ENCODE peak calls at places on chromosomes 7 and 10, in six cellular contexts. One of them, this sample, is unnamed. For H3K27me3, the result is how much of the 10 kb centered on the place peaks cover.

GRCh38 chr7:78435355-78435754 is 636.8 kb downstream of the PHTF2 start:
- DNase-seq in tibial artery: peak
- DNase-seq in CD4-positive, alpha-beta T cell: no peak
- DNase-seq in trophoblast cell: no peak
- DNase-seq in pancreas: no peak
- DNase-seq in Karpas-422: no peak
- DNase-seq in this sample: no peak

GRCh38 chr10:69864321-69864720 is 62.6 kb downstream of the COL13A1 start:
- DNase-seq in trophoblast cell: no peak
- DNase-seq in CD4-positive, alpha-beta T cell: no peak
- DNase-seq in pancreas: no peak
- DNase-seq in Karpas-422: no peak
- DNase-seq in tibial artery: no peak
- DNase-seq in this sample: no peak

GRCh38 chr10:44065788-44066075 is 319.2 kb downstream of the CXCL12 start:
- DNase-seq in Karpas-422: no peak
- DNase-seq in trophoblast cell: no peak
- DNase-seq in tibial artery: no peak
- DNase-seq in pancreas: no peak
- DNase-seq in CD4-positive, alpha-beta T cell: no peak
- DNase-seq in this sample: no peak

GRCh38 chr10:3777876-3778707 is 6.9 kb downstream of the KLF6 start:
- DNase-seq in tibial artery: no peak
- DNase-seq in trophoblast cell: peak
- DNase-seq in pancreas: no peak
- DNase-seq in CD4-positive, alpha-beta T cell: no peak
- DNase-seq in Karpas-422: no peak
- DNase-seq in this sample: no peak

GRCh38 chr7:157000047-157000726 is 10.3 kb downstream of the MNX1 start:
- DNase-seq in tibial artery: peak
- DNase-seq in Karpas-422: no peak
- DNase-seq in CD4-positive, alpha-beta T cell: no peak
- DNase-seq in pancreas: no peak
- DNase-seq in trophoblast cell: peak
- DNase-seq in this sample: peak

GRCh38 chr7:106772655-106773108 is 92.4 kb upstream of the PIK3CG start:
- DNase-seq in tibial artery: no peak
- DNase-seq in pancreas: no peak
- DNase-seq in Karpas-422: no peak
- DNase-seq in trophoblast cell: peak
- DNase-seq in CD4-positive, alpha-beta T cell: no peak
- DNase-seq in this sample: no peak

GRCh38 chr10:94489107-94489506 is 56.5 kb upstream of the HELLS start:
- DNase-seq in tibial artery: no peak
- DNase-seq in CD4-positive, alpha-beta T cell: no peak
- DNase-seq in pancreas: no peak
- DNase-seq in trophoblast cell: no peak
- DNase-seq in Karpas-422: no peak
- DNase-seq in this sample: no peak

GRCh38 chr7:48832303-48832845 is 92.0 kb upstream of the CDC14C start:
- DNase-seq in trophoblast cell: no peak
- DNase-seq in Karpas-422: no peak
- DNase-seq in pancreas: no peak
- DNase-seq in CD4-positive, alpha-beta T cell: no peak
- DNase-seq in tibial artery: no peak
- DNase-seq in this sample: no peak

GRCh38 chr10:103504181-103504783 is 10.8 kb downstream of the NEURL1 start:
- DNase-seq in CD4-positive, alpha-beta T cell: no peak
- DNase-seq in Karpas-422: no peak
- DNase-seq in tibial artery: no peak
- DNase-seq in pancreas: peak
- DNase-seq in trophoblast cell: peak
- DNase-seq in this sample: no peak

GRCh38 chr7:125605241-125605640 is 675.6 kb upstream of the POT1 start:
- DNase-seq in Karpas-422: no peak
- DNase-seq in tibial artery: no peak
- DNase-seq in pancreas: no peak
- DNase-seq in trophoblast cell: no peak
- DNase-seq in CD4-positive, alpha-beta T cell: no peak
- DNase-seq in this sample: no peak

GRCh38 chr7:157404845-157405481 is 68.2 kb downstream of the DNAJB6 start:
- DNase-seq in pancreas: no peak
- DNase-seq in tibial artery: no peak
- DNase-seq in Karpas-422: no peak
- DNase-seq in CD4-positive, alpha-beta T cell: no peak
- DNase-seq in trophoblast cell: peak
- DNase-seq in this sample: no peak

GRCh38 chr10:36634916-36635315 is 490.5 kb upstream of the ANKRD30A start:
- DNase-seq in pancreas: no peak
- DNase-seq in trophoblast cell: no peak
- DNase-seq in Karpas-422: no peak
- DNase-seq in CD4-positive, alpha-beta T cell: no peak
- DNase-seq in tibial artery: no peak
- DNase-seq in this sample: no peak

GRCh38 chr10:93062499-93063216 is 2.1 kb downstream of the CYP26C1 start:
- DNase-seq in trophoblast cell: peak
- DNase-seq in Karpas-422: no peak
- DNase-seq in tibial artery: no peak
- DNase-seq in pancreas: no peak
- DNase-seq in CD4-positive, alpha-beta T cell: no peak
- DNase-seq in this sample: no peak

GRCh38 chr10:132643709-132644543 is 106.3 kb downstream of the INPP5A start:
- DNase-seq in pancreas: no peak
- DNase-seq in trophoblast cell: no peak
- DNase-seq in tibial artery: peak
- DNase-seq in CD4-positive, alpha-beta T cell: no peak
- DNase-seq in Karpas-422: no peak
- DNase-seq in this sample: no peak

GRCh38 chr10:70997236-70997635 is 108.9 kb upstream of the PCBD1 start:
- DNase-seq in Karpas-422: no peak
- DNase-seq in pancreas: no peak
- DNase-seq in CD4-positive, alpha-beta T cell: no peak
- DNase-seq in tibial artery: no peak
- DNase-seq in trophoblast cell: no peak
- DNase-seq in this sample: no peak

GRCh38 chr7:16531682-16532081 is 5.1 kb downstream of the LRRC72 start:
- DNase-seq in trophoblast cell: no peak
- DNase-seq in CD4-positive, alpha-beta T cell: no peak
- DNase-seq in pancreas: no peak
- DNase-seq in tibial artery: no peak
- DNase-seq in Karpas-422: no peak
- DNase-seq in this sample: no peak

GRCh38 chr10:77085344-77085743 is 552.3 kb downstream of the KCNMA1 start:
- DNase-seq in Karpas-422: no peak
- DNase-seq in pancreas: no peak
- DNase-seq in trophoblast cell: no peak
- DNase-seq in CD4-positive, alpha-beta T cell: no peak
- DNase-seq in tibial artery: no peak
- DNase-seq in this sample: no peak

GRCh38 chr7:108503112-108504026 is 22.6 kb downstream of the PNPLA8 start:
- DNase-seq in tibial artery: no peak
- DNase-seq in CD4-positive, alpha-beta T cell: no peak
- DNase-seq in pancreas: no peak
- DNase-seq in trophoblast cell: no peak
- DNase-seq in Karpas-422: peak
- DNase-seq in this sample: no peak

GRCh38 chr7:50264908-50265307 is 39.6 kb upstream of the IKZF1 start:
- DNase-seq in CD4-positive, alpha-beta T cell: no peak
- DNase-seq in tibial artery: no peak
- DNase-seq in trophoblast cell: peak
- DNase-seq in pancreas: no peak
- DNase-seq in Karpas-422: no peak
- DNase-seq in this sample: no peak

GRCh38 chr10:95880704-95881103 is 27.1 kb upstream of the CC2D2B start:
- DNase-seq in Karpas-422: no peak
- DNase-seq in trophoblast cell: no peak
- DNase-seq in pancreas: no peak
- DNase-seq in CD4-positive, alpha-beta T cell: no peak
- DNase-seq in tibial artery: no peak
- DNase-seq in this sample: no peak

GRCh38 chr7:128164955-128165670 is 76.0 kb upstream of the LEP start:
- DNase-seq in trophoblast cell: no peak
- DNase-seq in CD4-positive, alpha-beta T cell: no peak
- DNase-seq in tibial artery: no peak
- DNase-seq in Karpas-422: no peak
- DNase-seq in pancreas: no peak
- DNase-seq in this sample: no peak

GRCh38 chr7:128165927-128166420 is 75.1 kb upstream of the LEP start:
- DNase-seq in pancreas: no peak
- DNase-seq in tibial artery: no peak
- DNase-seq in trophoblast cell: no peak
- DNase-seq in Karpas-422: no peak
- DNase-seq in CD4-positive, alpha-beta T cell: no peak
- DNase-seq in this sample: no peak

GRCh38 chr7:128167791-128168666 is 73.0 kb upstream of the LEP start:
- DNase-seq in Karpas-422: no peak
- DNase-seq in pancreas: peak
- DNase-seq in trophoblast cell: no peak
- DNase-seq in tibial artery: peak
- DNase-seq in CD4-positive, alpha-beta T cell: no peak
- DNase-seq in this sample: no peak

GRCh38 chr7:128167316-128167691 is 73.8 kb upstream of the LEP start:
- DNase-seq in trophoblast cell: peak
- DNase-seq in pancreas: peak
- DNase-seq in CD4-positive, alpha-beta T cell: no peak
- DNase-seq in Karpas-422: no peak
- DNase-seq in tibial artery: peak
- DNase-seq in this sample: peak

DNA sequence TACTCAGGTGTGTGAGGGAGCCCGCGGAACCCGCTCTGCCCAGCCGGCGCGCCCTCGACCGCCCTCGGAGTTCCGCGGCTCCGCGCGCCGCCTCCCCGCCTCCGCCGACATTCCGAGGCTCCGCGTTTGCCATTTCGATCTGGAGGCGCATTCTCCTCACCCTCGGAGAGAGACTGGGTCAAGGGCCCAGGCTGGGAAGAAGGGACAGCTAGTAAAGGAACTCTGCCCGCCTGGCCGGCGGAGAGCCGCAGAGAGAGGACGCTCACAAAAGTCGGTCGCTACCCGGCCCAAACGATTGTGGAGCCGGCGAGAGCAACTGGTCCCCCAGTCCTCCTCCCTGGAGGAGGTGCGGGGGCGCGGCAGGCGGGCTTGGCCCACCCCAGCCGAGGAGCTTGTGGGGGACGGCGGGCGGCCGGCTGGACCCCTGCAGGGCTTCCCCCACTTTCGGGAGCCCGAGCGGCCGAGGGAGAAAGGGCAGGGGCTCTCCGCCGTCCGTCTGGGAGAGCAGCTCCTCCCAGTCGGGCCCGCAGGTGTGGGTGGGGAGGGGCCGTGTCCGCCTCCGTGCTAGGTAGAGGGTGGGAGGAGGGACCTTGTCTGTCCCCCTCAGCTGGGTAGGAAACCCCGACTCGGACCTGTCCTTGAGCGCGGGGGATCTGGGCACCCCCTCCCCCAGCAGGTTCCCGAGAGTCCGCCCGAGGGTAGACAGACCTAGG is 74.3 kb upstream of the LEP start:
- DNase-seq in pancreas: peak
- DNase-seq in Karpas-422: no peak
- DNase-seq in tibial artery: no peak
- DNase-seq in CD4-positive, alpha-beta T cell: no peak
- DNase-seq in trophoblast cell: peak
- DNase-seq in this sample: no peak
- H3K27me3 ChIP-seq in pancreas: under half
- H3K27me3 ChIP-seq in Karpas-422: under half
- H3K27me3 ChIP-seq in tibial artery: under half
- H3K27me3 ChIP-seq in CD4-positive, alpha-beta T cell: half or more
- H3K27me3 ChIP-seq in trophoblast cell: under half
- H3K27me3 ChIP-seq in this sample: half or more

DNA sequence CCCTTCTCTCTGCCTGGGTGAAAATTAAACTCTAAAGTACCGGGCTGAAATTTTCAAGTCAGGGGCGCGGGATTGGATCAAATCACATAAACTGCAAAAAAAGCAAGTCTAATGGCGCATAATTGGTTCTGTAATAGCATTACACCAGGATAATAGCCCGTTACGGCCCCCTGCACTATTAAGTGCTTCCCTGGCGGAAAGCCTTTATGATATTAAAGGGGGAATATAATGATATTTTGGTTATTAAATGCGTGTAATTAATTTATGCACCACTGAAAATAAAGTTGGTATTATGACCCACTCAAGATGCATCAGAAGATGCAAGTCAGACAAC is 744 bp upstream of the DRGX start:
- DNase-seq in trophoblast cell: no peak
- DNase-seq in CD4-positive, alpha-beta T cell: no peak
- DNase-seq in pancreas: no peak
- DNase-seq in Karpas-422: no peak
- DNase-seq in tibial artery: no peak
- DNase-seq in this sample: no peak
- H3K27me3 ChIP-seq in trophoblast cell: half or more
- H3K27me3 ChIP-seq in CD4-positive, alpha-beta T cell: half or more
- H3K27me3 ChIP-seq in pancreas: half or more
- H3K27me3 ChIP-seq in Karpas-422: under half
- H3K27me3 ChIP-seq in tibial artery: under half
- H3K27me3 ChIP-seq in this sample: half or more

GRCh38 chr7:122303522-122303970 is 1.0 kb downstream of the FEZF1 start:
- DNase-seq in pancreas: no peak
- DNase-seq in CD4-positive, alpha-beta T cell: no peak
- DNase-seq in Karpas-422: no peak
- DNase-seq in trophoblast cell: peak
- DNase-seq in tibial artery: peak
- DNase-seq in this sample: no peak
- H3K27me3 ChIP-seq in pancreas: under half
- H3K27me3 ChIP-seq in CD4-positive, alpha-beta T cell: half or more
- H3K27me3 ChIP-seq in Karpas-422: under half
- H3K27me3 ChIP-seq in trophoblast cell: half or more
- H3K27me3 ChIP-seq in tibial artery: under half
- H3K27me3 ChIP-seq in this sample: half or more

GRCh38 chr7:122304996-122305421 is 459 bp upstream of the FEZF1 start:
- DNase-seq in trophoblast cell: no peak
- DNase-seq in pancreas: no peak
- DNase-seq in tibial artery: no peak
- DNase-seq in CD4-positive, alpha-beta T cell: no peak
- DNase-seq in Karpas-422: no peak
- DNase-seq in this sample: no peak

GRCh38 chr7:122305475-122306319 is 1.1 kb upstream of the FEZF1 start:
- DNase-seq in trophoblast cell: peak
- DNase-seq in Karpas-422: no peak
- DNase-seq in CD4-positive, alpha-beta T cell: no peak
- DNase-seq in tibial artery: peak
- DNase-seq in pancreas: no peak
- DNase-seq in this sample: no peak

GRCh38 chr7:122304604-122304975 is at the start of gene FEZF1:
- DNase-seq in CD4-positive, alpha-beta T cell: no peak
- DNase-seq in Karpas-422: no peak
- DNase-seq in trophoblast cell: peak
- DNase-seq in pancreas: no peak
- DNase-seq in tibial artery: no peak
- DNase-seq in this sample: no peak

GRCh38 chr7:122306320-122307227 is 2.0 kb upstream of the FEZF1 start:
- DNase-seq in Karpas-422: no peak
- DNase-seq in trophoblast cell: no peak
- DNase-seq in pancreas: no peak
- DNase-seq in tibial artery: no peak
- DNase-seq in CD4-positive, alpha-beta T cell: no peak
- DNase-seq in this sample: no peak

DNA sequence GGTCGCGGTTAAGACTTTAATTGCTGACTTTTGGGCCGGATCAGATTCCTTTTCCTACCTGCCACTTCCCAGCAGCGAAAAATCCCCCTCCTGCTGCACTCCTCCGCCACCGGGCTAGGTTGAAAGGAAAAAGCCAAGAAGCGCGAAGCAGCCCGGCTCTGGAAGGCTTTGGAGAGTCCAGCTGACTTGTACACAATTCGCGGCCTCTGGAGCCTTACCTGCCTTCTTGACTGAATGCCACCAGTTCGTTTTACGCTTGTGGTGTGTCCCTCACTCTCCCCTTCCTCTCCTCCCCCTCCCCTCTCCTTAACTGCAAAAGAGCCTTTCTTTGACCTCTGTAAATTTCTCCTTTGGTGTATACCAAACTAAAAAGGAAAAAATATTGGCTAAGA is 2.7 kb upstream of the FEZF1 start:
- DNase-seq in CD4-positive, alpha-beta T cell: no peak
- DNase-seq in Karpas-422: no peak
- DNase-seq in pancreas: no peak
- DNase-seq in trophoblast cell: no peak
- DNase-seq in tibial artery: peak
- DNase-seq in this sample: no peak
- H3K27me3 ChIP-seq in CD4-positive, alpha-beta T cell: half or more
- H3K27me3 ChIP-seq in Karpas-422: under half
- H3K27me3 ChIP-seq in pancreas: under half
- H3K27me3 ChIP-seq in trophoblast cell: half or more
- H3K27me3 ChIP-seq in tibial artery: under half
- H3K27me3 ChIP-seq in this sample: half or more

This sample was measured in transverse colon.